ENCODE peak calls at places on chromosome 1, in five cellular contexts. A, O, M, G and U are unnamed samples.

GRCh38 chr1:157167437-157167836 is 29.2 kb upstream of the ETV3 start:
- DNase-seq in O (no peak), A (no peak), M (no peak), G (no peak), U (no peak)

GRCh38 chr1:3005771-3006170 is 15.5 kb upstream of the ACTRT2 start:
- DNase-seq in A (no peak), O (peak), M (no peak), G (no peak), U (no peak)

GRCh38 chr1:21763694-21764419 is 19.1 kb downstream of the USP48 start:
- DNase-seq in O (no peak), A (no peak), G (no peak), M (no peak), U (no peak)

GRCh38 chr1:115495603-115496002 is 146.2 kb upstream of the VANGL1 start:
- DNase-seq in A (no peak), M (no peak), O (no peak), G (no peak), U (no peak)

GRCh38 chr1:115838426-115838804 is 2.5 kb downstream of the NHLH2 start:
- DNase-seq in M (no peak), O (no peak), G (no peak), A (no peak), U (no peak)

GRCh38 chr1:212432163-212432705 is 486 bp upstream of the NENF start:
- DNase-seq in O (no peak), G (no peak), M (no peak), A (no peak), U (no peak)

GRCh38 chr1:180401999-180402398 is 100.4 kb downstream of the ACBD6 start:
- DNase-seq in A (no peak), M (no peak), O (no peak), G (no peak), U (no peak)

GRCh38 chr1:3632298-3632697 is 7.5 kb downstream of the TPRG1L start:
- DNase-seq in G (no peak), A (no peak), M (no peak), O (no peak), U (no peak)

GRCh38 chr1:43875327-43875726 is 58.3 kb upstream of the ARTN start:
- DNase-seq in M (no peak), O (no peak), G (no peak), A (no peak), U (no peak)

GRCh38 chr1:75542818-75543570 is 67.9 kb downstream of the SLC44A5 start:
- DNase-seq in O (no peak), M (no peak), G (no peak), A (no peak), U (no peak)

GRCh38 chr1:150127868-150128267 is 21.8 kb upstream of the PLEKHO1 start:
- DNase-seq in G (no peak), O (no peak), A (no peak), M (no peak), U (no peak)

GRCh38 chr1:41109316-41110263 is 88.1 kb upstream of the SLFNL1 start:
- DNase-seq in O (peak), M (no peak), G (no peak), A (peak), U (no peak)

GRCh38 chr1:37553598-37553926 is 531 bp downstream of the SNIP1 start:
- DNase-seq in O (no peak), M (no peak), G (no peak), A (no peak), U (no peak)

GRCh38 chr1:26035203-26035958 is 10.5 kb downstream of the SLC30A2 start:
- DNase-seq in G (peak), M (peak), O (peak), A (peak), U (peak)

GRCh38 chr1:109482796-109483638 is 688 bp upstream of the ATXN7L2 start:
- DNase-seq in A (peak), G (no peak), M (peak), O (no peak), U (no peak)

GRCh38 chr1:153260980-153261792 is 1.7 kb downstream of the LORICRIN start:
- DNase-seq in A (peak), O (no peak), G (no peak), M (peak), U (no peak)